ENCODE peak calls at places on chromosomes 11 and 22, in four cellular contexts. C is uterus, Y is PC-3, R is colonic mucosa. Z is an unnamed sample.

GRCh38 chr11:105923252-105923651 is 98.8 kb downstream of the MSANTD4 start:
- DNase-seq in C (no peak), Y (no peak), R (no peak), Z (no peak)

GRCh38 chr11:124950606-124951330 is 3.2 kb upstream of the CCDC15 start:
- DNase-seq in C (no peak), Y (no peak), R (no peak), Z (no peak)

GRCh38 chr22:23245045-23245798 is 64.9 kb downstream of the BCR start:
- DNase-seq in C (no peak), Y (no peak), R (no peak), Z (peak; percentile 85)

GRCh38 chr11:111571829-111572501 is 30.3 kb upstream of the SIK2 start:
- DNase-seq in C (no peak), Y (peak; percentile 45), R (no peak), Z (no peak)

GRCh38 chr11:2685566-2686359 is 14.0 kb downstream of the KCNQ1OT1 start:
- DNase-seq in C (no peak), Y (no peak), R (no peak), Z (no peak)

GRCh38 chr11:89205378-89205777 is 27.7 kb downstream of the TYR start:
- DNase-seq in C (no peak), Y (peak; percentile 26), R (no peak), Z (no peak)

GRCh38 chr11:115884800-115885445 is 380.7 kb upstream of the CADM1 start:
- DNase-seq in C (no peak), Y (no peak), R (no peak), Z (no peak)

GRCh38 chr11:127844843-127845242 is 742.5 kb downstream of the ETS1 start:
- DNase-seq in C (no peak), Y (no peak), R (no peak), Z (no peak)

GRCh38 chr22:29706991-29707390 is 12.8 kb upstream of the CABP7 start:
- DNase-seq in C (no peak), Y (no peak), R (no peak), Z (no peak)

GRCh38 chr11:102347526-102348331 is 715 bp downstream of the BIRC2 start:
- DNase-seq in C (no peak), Y (peak; percentile 60), R (peak; percentile 76), Z (peak; percentile 32)

GRCh38 chr11:82927264-82927880 is 25.8 kb downstream of the DDIAS start:
- DNase-seq in C (no peak), Y (peak; percentile 80), R (peak; percentile 42), Z (no peak)

GRCh38 chr11:13772223-13773046 is 104.0 kb downstream of the FAR1 start:
- DNase-seq in C (no peak), Y (peak; percentile 76), R (peak; percentile 32), Z (no peak)

GRCh38 chr22:45709004-45709739 is 37.5 kb downstream of the ATXN10 start:
- DNase-seq in C (no peak), Y (peak; percentile 74), R (no peak), Z (peak; percentile 72)

GRCh38 chr11:130206141-130206540 is 46.6 kb downstream of the ST14 start:
- DNase-seq in C (no peak), Y (no peak), R (peak; percentile 63), Z (no peak)

GRCh38 chr11:43765194-43765593 is 84.7 kb downstream of the HSD17B12 start:
- DNase-seq in C (no peak), Y (no peak), R (no peak), Z (no peak)

GRCh38 chr11:69308936-69309799 is 15.2 kb downstream of the MYEOV start:
- DNase-seq in C (no peak), Y (no peak), R (no peak), Z (peak; percentile 50)

DNA sequence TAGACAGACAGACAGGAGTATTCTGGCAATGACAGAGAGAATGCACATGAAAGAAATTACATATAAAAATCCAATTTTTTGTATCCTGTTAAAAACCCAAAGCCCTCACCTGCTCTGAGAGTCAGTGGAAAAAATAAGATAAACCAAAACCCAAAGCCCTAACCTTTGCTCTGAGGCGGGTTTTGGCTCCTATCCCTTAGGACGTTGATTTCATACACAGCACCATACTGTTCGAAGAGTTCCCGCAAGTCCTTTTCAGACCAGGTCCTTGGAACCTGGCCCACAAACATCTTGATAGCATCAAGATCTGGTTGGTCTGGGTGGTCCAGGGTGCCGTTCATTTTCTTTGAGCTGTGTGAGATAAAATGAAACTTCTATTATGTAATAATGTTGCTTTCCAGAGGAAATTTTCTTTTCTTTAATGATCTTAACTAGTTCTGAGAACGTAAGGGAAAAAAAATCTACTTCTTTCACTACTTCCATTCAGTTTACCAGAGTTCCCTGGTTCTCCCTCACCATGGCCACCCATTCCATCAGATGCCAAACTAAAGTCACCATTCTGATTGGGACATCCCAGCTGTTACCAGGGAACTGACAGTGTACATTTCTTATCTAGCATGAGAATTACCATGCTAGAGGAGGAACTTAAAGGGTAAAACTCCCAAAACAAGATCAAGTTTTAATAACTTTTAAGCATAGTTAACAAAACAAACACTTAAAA is 39.9 kb upstream of the RAPSN start:
- DNase-seq in C (no peak), Y (no peak), R (peak; percentile 52), Z (no peak)
- H3K4me3 ChIP-seq in C (no peak overlapping the region), Y (no peak overlapping the region), R (no peak overlapping the region), Z (no peak overlapping the region)

GRCh38 chr22:32849501-32849900 is 48.0 kb downstream of the TIMP3 start:
- DNase-seq in C (no peak), Y (no peak), R (no peak), Z (no peak)
- H3K27ac ChIP-seq in C (peak overlapping the region; percentile 76), Y (no peak overlapping the region), R (no peak overlapping the region), Z (no peak overlapping the region)

GRCh38 chr22:36331306-36331911 is 56.4 kb downstream of the MYH9 start:
- DNase-seq in C (peak; percentile 85), Y (peak; percentile 96), R (peak; percentile 75), Z (peak; percentile 92)

GRCh38 chr22:36329217-36330078 is 58.3 kb downstream of the MYH9 start:
- DNase-seq in C (peak; percentile 81), Y (peak; percentile 95), R (peak; percentile 57), Z (peak; percentile 99)

GRCh38 chr22:36328635-36329216 is 59.0 kb downstream of the MYH9 start:
- DNase-seq in C (peak; percentile 79), Y (peak; percentile 69), R (no peak), Z (peak; percentile 81)

GRCh38 chr22:36330655-36331305 is 57.0 kb downstream of the MYH9 start:
- DNase-seq in C (peak; percentile 69), Y (peak; percentile 46), R (peak; percentile 41), Z (peak; percentile 93)

DNA sequence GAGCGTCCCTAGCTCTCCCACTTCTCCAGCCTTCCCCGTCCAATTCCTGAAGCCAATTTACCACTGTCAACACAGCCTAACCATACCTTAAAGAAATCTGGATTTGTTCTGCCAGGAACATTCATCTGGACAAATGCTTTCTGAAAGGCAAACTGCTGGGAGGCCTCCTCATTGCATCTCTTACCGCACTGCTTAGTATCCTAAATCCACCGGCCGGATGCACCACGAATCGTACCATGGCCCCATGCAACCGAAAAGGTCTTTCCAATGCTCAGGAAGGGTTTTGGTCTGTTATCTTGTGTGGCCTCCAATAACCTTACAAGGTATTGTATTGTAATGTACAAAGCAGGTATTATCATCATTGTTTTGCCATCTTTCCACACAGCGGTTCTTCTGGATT is 57.6 kb downstream of the MYH9 start:
- DNase-seq in C (no peak), Y (no peak), R (no peak), Z (no peak)
- H3K4me3 ChIP-seq in C (no peak overlapping the region), Y (peak overlapping the region; percentile 20), R (no peak overlapping the region), Z (no peak overlapping the region)

GRCh38 chr22:31738566-31738965 is 11.4 kb downstream of the PRR14L start:
- DNase-seq in C (no peak), Y (no peak), R (no peak), Z (no peak)

GRCh38 chr22:31742682-31743081 is 7.2 kb downstream of the PRR14L start:
- DNase-seq in C (no peak), Y (no peak), R (no peak), Z (no peak)

GRCh38 chr22:31742115-31742514 is 7.8 kb downstream of the PRR14L start:
- DNase-seq in C (no peak), Y (no peak), R (no peak), Z (no peak)

GRCh38 chr22:31737932-31738331 is 12.0 kb downstream of the PRR14L start:
- DNase-seq in C (no peak), Y (no peak), R (no peak), Z (no peak)

DNA sequence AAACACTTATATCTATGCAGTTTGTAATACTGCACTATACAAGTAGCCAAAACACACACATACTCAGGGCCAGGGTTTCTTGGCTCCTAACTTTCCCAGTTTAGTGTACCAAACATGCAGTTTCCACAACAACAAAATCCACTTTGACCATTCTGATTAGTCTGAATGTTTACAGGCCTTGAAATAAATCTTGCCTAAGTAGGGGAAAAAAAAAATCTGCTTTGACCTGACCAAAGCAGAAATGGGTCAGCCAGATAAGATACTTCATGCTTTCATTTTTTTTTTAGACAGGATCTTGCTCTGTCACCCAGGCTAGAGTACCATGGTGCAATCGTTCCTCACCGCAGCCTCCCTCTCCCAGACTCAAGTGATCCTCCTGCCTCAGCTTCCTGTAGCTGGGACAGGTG is 10.1 kb downstream of the PRR14L start:
- DNase-seq in C (no peak), Y (no peak), R (no peak), Z (no peak)
- H3K27ac ChIP-seq in C (no peak overlapping the region), Y (no peak overlapping the region), R (no peak overlapping the region), Z (no peak overlapping the region)

GRCh38 chr22:37267661-37268413 is 14.5 kb upstream of the CYTH4 start:
- DNase-seq in C (no peak), Y (no peak), R (no peak), Z (no peak)

GRCh38 chr22:37273126-37273845 is 9.0 kb upstream of the CYTH4 start:
- DNase-seq in C (no peak), Y (peak; percentile 24), R (no peak), Z (no peak)

GRCh38 chr22:37269930-37270678 is 12.2 kb upstream of the CYTH4 start:
- DNase-seq in C (no peak), Y (no peak), R (no peak), Z (no peak)

GRCh38 chr22:37273846-37274225 is 8.5 kb upstream of the CYTH4 start:
- DNase-seq in C (no peak), Y (no peak), R (no peak), Z (no peak)

GRCh38 chr22:37270928-37271650 is 11.2 kb upstream of the CYTH4 start:
- DNase-seq in C (no peak), Y (no peak), R (no peak), Z (no peak)
- H3K4me3 ChIP-seq in C (no peak overlapping the region), Y (no peak overlapping the region), R (no peak overlapping the region), Z (no peak overlapping the region)

GRCh38 chr11:72635931-72636330 is 38.3 kb downstream of the PDE2A start:
- DNase-seq in C (no peak), Y (no peak), R (no peak), Z (no peak)

GRCh38 chr11:72635309-72635915 is 38.8 kb downstream of the PDE2A start:
- DNase-seq in C (no peak), Y (no peak), R (no peak), Z (no peak)

GRCh38 chr11:72634016-72634415 is 40.2 kb downstream of the PDE2A start:
- DNase-seq in C (no peak), Y (no peak), R (no peak), Z (no peak)

GRCh38 chr11:72633068-72633467 is 41.2 kb downstream of the PDE2A start:
- DNase-seq in C (no peak), Y (no peak), R (no peak), Z (no peak)

GRCh38 chr11:72634472-72635095 is 39.6 kb downstream of the PDE2A start:
- DNase-seq in C (no peak), Y (no peak), R (no peak), Z (no peak)
- H3K27ac ChIP-seq in C (peak overlapping the region; percentile 49), Y (no peak overlapping the region), R (no peak overlapping the region), Z (no peak overlapping the region)